ENCODE peak calls at places on chromosomes 4 and X, in six cellular contexts. O is neuronal stem cell, E is mesenchymal stem cell, L is H1, W is IMR-90, Q is trophoblast cell. H is an unnamed sample.

GRCh38 chr4:158053801-158054200 is 119.0 kb downstream of the GASK1B start:
- DNase-seq in O (no peak), E (no peak), L (no peak), W (no peak), Q (no peak), H (no peak)

GRCh38 chrX:40733691-40734090 is 1.7 kb downstream of the MED14 start:
- DNase-seq in O (no peak), E (peak), L (no peak), W (no peak), Q (no peak), H (peak)

GRCh38 chrX:73977542-73978169 is 326.3 kb upstream of the ZCCHC13 start:
- DNase-seq in O (no peak), E (peak), L (no peak), W (no peak), Q (no peak), H (peak)

GRCh38 chrX:142156567-142156966 is 48.5 kb downstream of the MAGEC2 start:
- DNase-seq in O (peak), E (no peak), L (peak), W (no peak), Q (no peak), H (peak)

GRCh38 chrX:17633546-17633945 is 103.7 kb upstream of the SCML1 start:
- DNase-seq in O (no peak), E (no peak), L (no peak), W (no peak), Q (no peak), H (no peak)

GRCh38 chrX:67684136-67684535 is 140.3 kb downstream of the AR start:
- DNase-seq in O (no peak), E (no peak), L (no peak), W (no peak), Q (no peak), H (no peak)

GRCh38 chr4:109861941-109862340 is 14.0 kb downstream of the LRIT3 start:
- DNase-seq in O (no peak), E (no peak), L (no peak), W (no peak), Q (no peak), H (no peak)

GRCh38 chr4:38663021-38663800 is 788 bp upstream of the KLF3 start:
- DNase-seq in O (peak), E (no peak), L (peak), W (no peak), Q (no peak), H (peak)

GRCh38 chrX:80879143-80879542 is 69.5 kb upstream of the BRWD3 start:
- DNase-seq in O (no peak), E (no peak), L (no peak), W (no peak), Q (peak), H (no peak)

GRCh38 chr4:31175242-31175910 is 455.2 kb downstream of the PCDH7 start:
- DNase-seq in O (no peak), E (no peak), L (no peak), W (peak), Q (no peak), H (no peak)

GRCh38 chrX:127621780-127622179 is 430.4 kb downstream of the ACTRT1 start:
- DNase-seq in O (no peak), E (no peak), L (no peak), W (no peak), Q (no peak), H (no peak)

GRCh38 chrX:15903186-15903681 is 48.6 kb upstream of the AP1S2 start:
- DNase-seq in O (no peak), E (no peak), L (no peak), W (no peak), Q (peak), H (no peak)

GRCh38 chrX:13377537-13377936 is 57.7 kb upstream of the ATXN3L start:
- DNase-seq in O (no peak), E (peak), L (no peak), W (peak), Q (peak), H (no peak)

GRCh38 chr4:152427971-152428370 is 107.9 kb downstream of the FBXW7 start:
- DNase-seq in O (no peak), E (no peak), L (no peak), W (no peak), Q (no peak), H (no peak)

GRCh38 chrX:68894513-68895338 is 65.9 kb downstream of the EFNB1 start:
- DNase-seq in O (peak), E (peak), L (no peak), W (peak), Q (no peak), H (peak)
- H3K4me3 ChIP-seq in O (no peak), E (no peak), L (peak), W (no peak), Q (no peak), H (no peak)

DNA sequence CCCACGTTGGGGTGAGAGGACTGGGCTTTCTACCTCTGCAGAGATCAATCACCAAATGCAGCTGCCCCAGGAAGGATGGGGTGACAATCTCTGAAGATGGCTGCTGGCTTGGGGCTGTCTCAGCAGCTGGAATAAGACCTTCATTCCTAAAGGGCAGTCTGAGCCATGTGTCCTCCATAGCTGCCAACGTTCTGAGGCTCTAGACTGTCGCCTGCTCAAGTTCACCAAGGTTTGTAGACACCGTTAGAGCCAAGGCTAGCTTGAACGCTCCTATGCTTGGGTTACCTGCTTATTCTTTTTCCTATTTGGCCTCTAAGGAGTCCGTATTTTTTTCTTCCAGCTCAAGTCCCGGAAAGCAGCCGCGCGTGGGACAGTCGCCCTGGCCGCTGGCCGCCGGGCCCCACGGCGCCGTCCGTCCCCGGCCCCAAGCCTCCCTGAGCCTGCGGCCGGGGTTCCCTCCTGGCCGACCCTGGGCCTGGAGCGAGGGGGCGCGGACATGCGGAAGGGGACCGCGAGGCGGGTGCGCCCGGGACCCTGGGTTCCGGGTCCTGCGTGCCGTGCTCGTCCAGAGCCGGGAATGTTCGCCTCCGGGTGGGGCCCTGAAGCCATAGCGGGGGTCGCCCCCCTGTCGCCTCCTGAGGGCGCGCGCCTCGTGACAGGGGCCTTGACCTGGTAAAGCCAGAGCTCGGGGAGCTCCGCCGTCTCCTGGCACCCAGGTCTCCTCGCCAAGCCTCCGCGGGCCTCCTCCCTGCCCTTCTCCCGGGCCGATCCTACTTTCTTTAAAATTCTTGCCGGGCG is 23.3 kb downstream of the MRFAP1 start:
- DNase-seq in O (no peak), E (no peak), L (no peak), W (no peak), Q (no peak), H (no peak)
- H3K23ac ChIP-seq in O (no peak), E (no peak), L (no peak), W (no peak), Q (no peak), H (no peak)

GRCh38 chr4:55458611-55459010 is 62.9 kb downstream of the TMEM165 start:
- DNase-seq in O (no peak), E (no peak), L (no peak), W (peak), Q (no peak), H (no peak)
- H3K4me2 ChIP-seq in O (no peak), E (no peak), L (no peak), W (no peak), Q (no peak), H (no peak)

GRCh38 chrX:153494061-153494460 is 719 bp upstream of the BGN start:
- DNase-seq in O (no peak), E (peak), L (no peak), W (peak), Q (no peak), H (no peak)
- H3K4me3 ChIP-seq in O (no peak), E (no peak), L (no peak), W (peak), Q (no peak), H (no peak)

GRCh38 chr4:72440404-72440803 is 128.6 kb downstream of the ADAMTS3 start:
- DNase-seq in O (no peak), E (no peak), L (no peak), W (no peak), Q (no peak), H (no peak)

GRCh38 chr4:72442715-72443114 is 126.3 kb downstream of the ADAMTS3 start:
- DNase-seq in O (no peak), E (no peak), L (no peak), W (no peak), Q (no peak), H (no peak)

GRCh38 chr4:72444104-72444503 is 124.9 kb downstream of the ADAMTS3 start:
- DNase-seq in O (no peak), E (no peak), L (no peak), W (no peak), Q (no peak), H (no peak)

GRCh38 chr4:72446353-72447055 is 122.5 kb downstream of the ADAMTS3 start:
- DNase-seq in O (no peak), E (no peak), L (no peak), W (no peak), Q (no peak), H (no peak)

DNA sequence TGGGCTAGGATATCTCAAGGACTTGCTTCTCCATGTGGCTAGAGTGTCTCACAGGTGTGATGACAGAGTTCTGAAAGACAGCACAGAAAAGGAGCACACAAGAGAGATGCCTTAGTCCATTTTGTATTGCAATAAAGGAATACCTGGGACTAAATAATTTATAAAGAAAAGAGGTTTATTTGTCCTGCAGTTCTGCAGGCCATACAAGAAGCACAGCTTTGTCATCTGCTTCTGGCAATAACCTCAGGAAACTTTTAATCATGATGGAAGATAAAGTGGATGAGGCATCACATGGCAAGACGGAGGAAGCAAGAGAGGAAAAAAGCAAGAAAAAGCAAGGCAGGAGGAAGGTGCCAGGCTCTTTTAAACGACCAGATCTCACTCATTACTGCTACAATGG is 126.9 kb downstream of the ADAMTS3 start:
- DNase-seq in O (no peak), E (no peak), L (no peak), W (no peak), Q (no peak), H (no peak)
- H3K23ac ChIP-seq in O (no peak), E (no peak), L (no peak), W (no peak), Q (no peak), H (no peak)

GRCh38 chrX:470686-471085 is 84.0 kb upstream of the PPP2R3B start:
- DNase-seq in O (no peak), E (no peak), L (no peak), W (no peak), Q (no peak), H (no peak)
- H3K4me2 ChIP-seq in O (no peak), E (no peak), L (no peak), W (no peak), Q (no peak), H (no peak)

GRCh38 chr4:100977274-100977673 is 370.1 kb downstream of the PPP3CA start:
- DNase-seq in O (no peak), E (no peak), L (no peak), W (no peak), Q (no peak), H (no peak)
- H3K4me3 ChIP-seq in O (no peak), E (no peak), L (no peak), W (no peak), Q (no peak), H (no peak)

DNA sequence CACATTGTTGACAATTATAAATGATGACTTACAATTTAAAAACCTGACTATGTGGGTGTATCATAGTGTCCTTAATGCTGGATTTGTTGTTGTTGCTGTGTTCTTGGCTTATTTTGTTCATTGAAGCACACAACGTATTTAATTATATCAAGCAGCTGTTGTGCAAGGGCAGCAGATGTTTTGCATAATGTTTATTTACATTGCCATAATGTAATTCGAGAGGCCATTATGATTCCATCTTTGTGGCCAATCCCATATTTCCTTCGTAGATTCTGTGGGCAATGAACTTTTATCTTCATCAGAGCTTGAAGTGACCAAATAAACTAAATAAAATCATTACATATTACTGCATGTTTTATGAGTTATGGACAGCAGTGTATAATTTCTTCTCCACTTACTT is 422.6 kb upstream of the GALNTL6 start:
- DNase-seq in O (no peak), E (no peak), L (no peak), W (no peak), Q (no peak), H (no peak)
- H3K23ac ChIP-seq in O (no peak), E (no peak), L (no peak), W (no peak), Q (no peak), H (no peak)

GRCh38 chrX:71493111-71493613 is 39.7 kb upstream of the OGT start:
- DNase-seq in O (no peak), E (no peak), L (no peak), W (no peak), Q (peak), H (no peak)
- H3K4me2 ChIP-seq in O (no peak), E (no peak), L (no peak), W (no peak), Q (no peak), H (no peak)

GRCh38 chrX:25003066-25003849 is 12.5 kb downstream of the ARX start:
- DNase-seq in O (no peak), E (no peak), L (no peak), W (no peak), Q (peak), H (peak)
- H3K4me3 ChIP-seq in O (peak), E (no peak), L (peak), W (no peak), Q (no peak), H (no peak)